ENCODE peak calls at places on chromosomes 7 and 10, in eight cellular contexts. L, Q, K, G, S, C, D and M are unnamed samples.

GRCh38 chr10:60170250-60170649 is 219.4 kb downstream of the ANK3 start:
- DNase-seq in L (peak), Q (no peak), K (no peak), G (no peak), S (no peak), C (no peak), D (no peak), M (no peak)

GRCh38 chr10:88733215-88733614 is 26.6 kb upstream of the LIPN start:
- DNase-seq in L (no peak), Q (no peak), K (no peak), G (no peak), S (no peak), C (no peak), D (no peak), M (no peak)

GRCh38 chr7:4841836-4842235 is 20.0 kb downstream of the PAPOLB start:
- DNase-seq in L (no peak), Q (no peak), K (no peak), G (no peak), S (no peak), C (no peak), D (no peak), M (no peak)

GRCh38 chr7:188727-189500 is 3.5 kb upstream of the FAM20C start:
- DNase-seq in L (no peak), Q (no peak), K (no peak), G (no peak), S (no peak), C (no peak), D (no peak), M (no peak)

GRCh38 chr7:137731436-137731835 is 115.3 kb downstream of the DGKI start:
- DNase-seq in L (no peak), Q (no peak), K (peak), G (no peak), S (no peak), C (no peak), D (no peak), M (no peak)

GRCh38 chr7:88546808-88547207 is 212.7 kb upstream of the ZNF804B start:
- DNase-seq in L (peak), Q (peak), K (no peak), G (peak), S (no peak), C (no peak), D (no peak), M (no peak)

GRCh38 chr7:7810380-7810779 is 92.0 kb upstream of the RPA3 start:
- DNase-seq in L (no peak), Q (no peak), K (no peak), G (no peak), S (no peak), C (no peak), D (no peak), M (no peak)

GRCh38 chr10:79980711-79981110 is 31.8 kb upstream of the SFTPD start:
- DNase-seq in L (no peak), Q (no peak), K (no peak), G (no peak), S (no peak), C (no peak), D (no peak), M (no peak)

GRCh38 chr7:66921918-66922486 is 977 bp downstream of the TMEM248 start:
- DNase-seq in L (no peak), Q (no peak), K (no peak), G (no peak), S (no peak), C (no peak), D (no peak), M (no peak)

DNA sequence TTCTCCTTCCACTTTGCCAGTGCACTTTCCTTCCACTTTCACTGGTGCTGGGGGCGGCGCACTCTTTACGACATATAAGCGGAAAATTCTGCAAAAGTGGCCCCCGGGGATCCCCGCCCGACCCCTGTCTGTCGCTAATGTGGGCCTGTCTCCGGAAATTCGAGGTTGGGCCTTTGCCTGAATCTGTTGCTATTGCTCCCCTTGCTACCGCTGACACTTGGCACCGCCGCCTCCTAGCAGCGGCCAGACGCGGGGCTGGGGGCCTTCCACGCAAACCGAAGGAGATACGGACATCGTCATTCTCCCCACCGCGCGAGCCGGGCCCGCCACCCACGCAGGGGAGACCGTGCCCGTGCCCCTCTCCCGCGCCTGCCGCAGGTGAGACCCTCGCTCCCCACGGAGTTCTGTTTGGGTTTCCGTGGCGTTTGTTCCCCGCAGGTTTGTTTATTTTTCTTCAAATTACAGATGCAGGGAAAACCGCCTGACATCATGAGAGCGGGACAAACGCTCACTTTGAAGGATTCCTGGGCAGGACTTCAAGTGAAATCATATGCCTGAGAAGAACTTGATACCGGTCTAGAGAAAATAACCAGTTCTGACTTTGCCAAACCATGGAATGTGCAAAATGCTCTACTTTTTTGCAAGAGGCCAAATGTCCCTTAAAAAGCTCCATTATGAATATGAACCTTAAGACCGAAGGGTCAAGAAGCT is 5.0 kb downstream of the TWIST1 start:
- DNase-seq in L (peak), Q (no peak), K (no peak), G (peak), S (peak), C (no peak), D (no peak), M (no peak)
- H3K4me3 ChIP-seq in L (peak), Q (peak), K (peak), G (peak), S (peak), C (no peak), D (peak), M (no peak)

GRCh38 chr7:98619450-98620321 is 2.6 kb downstream of the NPTX2 start:
- DNase-seq in L (peak), Q (no peak), K (no peak), G (peak), S (no peak), C (peak), D (no peak), M (no peak)
- TF ChIP-seq CTCF in L (no peak), Q (no peak), K (no peak), G (no peak), S (no peak), C (no peak), D (no peak), M (no peak)

GRCh38 chr10:67837519-67838314 is at the start of gene DNAJC12:
- DNase-seq in L (peak), Q (no peak), K (no peak), G (no peak), S (no peak), C (no peak), D (no peak), M (no peak)
- H3K4me3 ChIP-seq in L (peak), Q (peak), K (no peak), G (peak), S (peak), C (peak), D (peak), M (peak)

DNA sequence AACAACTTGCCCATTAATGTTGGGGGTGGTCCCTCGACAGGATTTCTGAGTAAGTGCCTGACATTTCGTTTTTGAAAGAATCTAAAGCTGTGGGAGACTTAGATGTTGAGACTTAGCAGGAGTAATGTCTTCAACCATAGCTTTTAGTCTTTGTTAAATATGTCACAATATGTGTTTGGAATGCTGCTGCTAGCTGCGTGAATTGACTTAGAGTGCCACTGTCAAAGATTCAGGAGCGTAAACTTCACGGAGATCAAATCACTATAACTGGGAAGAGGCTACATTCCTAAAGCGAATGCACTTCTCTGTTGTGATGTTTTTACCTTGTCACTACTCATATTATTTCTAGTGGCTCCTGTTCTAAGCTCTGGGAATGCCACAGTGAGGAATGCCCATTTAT is 91.3 kb upstream of the SAMD8 start:
- DNase-seq in L (no peak), Q (no peak), K (no peak), G (no peak), S (no peak), C (no peak), D (no peak), M (no peak)
- TF ChIP-seq CTCF in L (no peak), Q (no peak), K (no peak), G (no peak), S (no peak), C (no peak), D (no peak), M (no peak)

GRCh38 chr7:27095897-27096755 is at the start of gene HOXA1:
- DNase-seq in L (peak), Q (no peak), K (peak), G (peak), S (peak), C (peak), D (peak), M (no peak)

GRCh38 chr7:27099224-27099838 is 3.2 kb downstream of the HOXA2 start:
- DNase-seq in L (peak), Q (no peak), K (no peak), G (no peak), S (no peak), C (no peak), D (no peak), M (no peak)

GRCh38 chr7:27096756-27097514 is 1.1 kb upstream of the HOXA1 start:
- DNase-seq in L (peak), Q (no peak), K (no peak), G (no peak), S (no peak), C (no peak), D (no peak), M (no peak)

GRCh38 chr7:27098493-27099223 is 2.9 kb upstream of the HOXA1 start:
- DNase-seq in L (peak), Q (no peak), K (no peak), G (no peak), S (no peak), C (no peak), D (no peak), M (no peak)

GRCh38 chr7:27097686-27098492 is 2.1 kb upstream of the HOXA1 start:
- DNase-seq in L (peak), Q (no peak), K (no peak), G (no peak), S (no peak), C (no peak), D (no peak), M (no peak)
- H3K4me3 ChIP-seq in L (peak), Q (peak), K (no peak), G (peak), S (peak), C (peak), D (peak), M (peak)

GRCh38 chr10:42990016-42990720 is 86.7 kb upstream of the RET start:
- DNase-seq in L (no peak), Q (no peak), K (no peak), G (no peak), S (no peak), C (no peak), D (no peak), M (no peak)

GRCh38 chr10:42992957-42993390 is 83.9 kb upstream of the RET start:
- DNase-seq in L (no peak), Q (no peak), K (no peak), G (no peak), S (no peak), C (no peak), D (no peak), M (no peak)

GRCh38 chr10:42991442-42992098 is 85.3 kb upstream of the RET start:
- DNase-seq in L (no peak), Q (no peak), K (no peak), G (no peak), S (peak), C (no peak), D (no peak), M (no peak)

GRCh38 chr10:42990721-42991441 is 86.0 kb upstream of the RET start:
- DNase-seq in L (no peak), Q (no peak), K (no peak), G (no peak), S (peak), C (no peak), D (no peak), M (no peak)

GRCh38 chr10:42992156-42992956 is 84.5 kb upstream of the RET start:
- DNase-seq in L (no peak), Q (no peak), K (no peak), G (no peak), S (peak), C (no peak), D (no peak), M (no peak)
- TF ChIP-seq CTCF in L (no peak), Q (no peak), K (no peak), G (no peak), S (no peak), C (no peak), D (no peak), M (no peak)

GRCh38 chr7:27181176-27181520 is 3.9 kb downstream of the HOXA11 start:
- DNase-seq in L (no peak), Q (no peak), K (no peak), G (no peak), S (no peak), C (peak), D (peak), M (no peak)
- H3K4me3 ChIP-seq in L (no peak), Q (no peak), K (peak), G (no peak), S (no peak), C (no peak), D (no peak), M (no peak)

DNA sequence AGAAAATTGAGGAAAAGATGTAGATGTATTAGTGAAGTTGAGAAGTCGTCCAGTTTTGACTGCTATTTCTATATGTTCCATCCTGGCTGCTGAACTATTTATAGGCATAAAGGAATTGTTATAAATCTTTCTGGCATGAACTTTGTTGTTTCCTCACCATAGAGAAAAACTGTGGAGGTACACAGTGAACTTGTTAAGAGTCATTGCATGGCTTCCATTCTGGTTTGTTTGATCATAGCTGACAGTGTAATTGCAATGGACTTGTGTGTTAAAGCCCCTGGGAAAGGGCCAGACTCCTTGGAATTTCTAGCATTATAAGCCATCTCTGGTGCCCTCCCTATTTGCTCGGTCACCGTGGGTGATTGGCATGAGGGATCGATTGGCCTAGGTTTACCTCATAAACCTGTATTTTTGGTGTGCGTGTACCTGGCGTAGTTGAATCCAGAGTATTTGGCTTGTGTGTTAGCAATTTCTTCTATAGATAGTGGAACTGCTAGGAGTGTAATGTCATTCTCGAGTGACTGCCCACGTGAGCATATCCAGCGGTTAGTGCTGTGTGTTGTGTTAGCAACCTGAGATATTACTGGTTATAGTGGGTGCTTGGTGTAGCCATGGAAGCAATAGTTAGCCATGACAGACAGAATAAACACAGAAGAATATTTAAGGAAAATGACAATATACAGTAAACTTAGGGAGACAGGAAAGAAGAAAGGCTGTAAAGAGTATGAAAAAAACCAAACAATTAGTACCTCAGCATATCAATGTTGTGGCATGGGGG is 5.8 kb upstream of the SYPL1 start:
- DNase-seq in L (no peak), Q (no peak), K (no peak), G (no peak), S (no peak), C (no peak), D (no peak), M (no peak)
- TF ChIP-seq CTCF in L (no peak), Q (no peak), K (no peak), G (no peak), S (no peak), C (no peak), D (no peak), M (no peak)

DNA sequence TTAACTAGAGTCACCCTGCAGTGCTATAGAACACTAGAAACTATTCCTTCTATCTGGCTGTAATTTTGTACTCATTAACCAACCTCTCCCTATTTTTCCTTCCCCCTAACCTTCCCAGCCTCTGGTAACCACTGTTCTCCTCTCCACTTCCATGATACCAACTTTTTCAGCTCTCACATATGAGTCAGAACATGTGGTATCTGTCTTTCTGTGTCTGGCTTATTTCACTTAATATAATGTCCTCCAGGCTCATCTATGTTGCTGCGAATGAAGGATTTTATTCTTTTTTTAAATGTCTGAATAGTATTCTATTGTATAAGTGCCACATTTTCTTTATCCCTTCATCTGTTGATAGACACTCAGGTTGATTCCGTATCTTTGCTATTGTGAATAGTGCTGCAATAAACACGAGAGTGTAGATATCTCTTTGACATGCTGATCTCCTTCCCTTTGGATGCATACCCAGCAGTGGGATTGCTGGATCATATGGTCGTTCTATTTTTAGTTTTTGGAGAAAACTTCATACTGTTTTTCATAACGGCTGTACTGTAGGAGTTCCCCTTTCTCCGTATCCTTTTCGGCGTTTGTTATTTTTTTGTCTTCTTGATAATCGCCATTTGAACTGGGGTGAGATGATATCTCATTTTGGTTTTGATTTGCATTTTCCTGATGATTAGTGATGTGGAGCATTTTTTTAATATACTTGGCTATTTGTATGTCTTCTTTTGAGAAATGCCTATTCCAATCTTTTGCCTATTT is 101.3 kb downstream of the FAM107B start:
- DNase-seq in L (no peak), Q (no peak), K (no peak), G (no peak), S (no peak), C (no peak), D (no peak), M (no peak)
- H3K4me3 ChIP-seq in L (no peak), Q (no peak), K (no peak), G (no peak), S (no peak), C (no peak), D (no peak), M (no peak)